ENCODE peak calls at places on chromosomes 16 and 17, in ten cellular contexts. H is HL-60, X is breast epithelium, E is suprapubic skin, D is GM12878, V is stomach, R is HepG2, N is endothelial cell of umbilical vein, U is transverse colon, I is GM23338. P is an unnamed sample.

GRCh38 chr17:79369532-79369931 is 241.3 kb downstream of the RBFOX3 start:
- DNase-seq in H (no peak), X (no peak), E (no peak), D (no peak), V (no peak), R (no peak), N (no peak), U (no peak), I (no peak), P (no peak)

GRCh38 chr16:76946879-76947278 is 244.1 kb upstream of the MON1B start:
- DNase-seq in H (peak), X (no peak), E (no peak), D (no peak), V (no peak), R (peak), N (no peak), U (no peak), I (no peak), P (no peak)

GRCh38 chr17:32693135-32693897 is 183.6 kb downstream of the MYO1D start:
- DNase-seq in H (no peak), X (no peak), E (no peak), D (no peak), V (no peak), R (no peak), N (no peak), U (no peak), I (no peak), P (no peak)

GRCh38 chr17:2693561-2694380 is 17.8 kb downstream of the CLUH start:
- DNase-seq in H (no peak), X (peak), E (no peak), D (no peak), V (no peak), R (no peak), N (no peak), U (peak), I (no peak), P (peak)

GRCh38 chr16:49640606-49641005 is 215.3 kb downstream of the ZNF423 start:
- DNase-seq in H (no peak), X (no peak), E (no peak), D (no peak), V (no peak), R (no peak), N (no peak), U (no peak), I (no peak), P (no peak)

GRCh38 chr17:9668532-9668931 is 23.2 kb downstream of the USP43 start:
- DNase-seq in H (no peak), X (no peak), E (no peak), D (no peak), V (no peak), R (no peak), N (no peak), U (no peak), I (no peak), P (no peak)

GRCh38 chr17:41026668-41027471 is at the start of gene KRTAP1-5:
- DNase-seq in H (no peak), X (no peak), E (no peak), D (no peak), V (no peak), R (no peak), N (no peak), U (no peak), I (no peak), P (no peak)

GRCh38 chr17:27960183-27960589 is 67.0 kb upstream of the LYRM9 start:
- DNase-seq in H (no peak), X (no peak), E (no peak), D (no peak), V (no peak), R (no peak), N (no peak), U (no peak), I (no peak), P (no peak)

GRCh38 chr16:28277537-28278388 is 14.6 kb upstream of the SBK1 start:
- DNase-seq in H (peak), X (peak), E (peak), D (peak), V (peak), R (peak), N (peak), U (peak), I (peak), P (peak)

GRCh38 chr17:39737331-39737760 is 392 bp upstream of the GRB7 start:
- DNase-seq in H (no peak), X (no peak), E (no peak), D (no peak), V (no peak), R (peak), N (no peak), U (no peak), I (no peak), P (no peak)

GRCh38 chr17:57875109-57876022 is 25.5 kb upstream of the MRPS23 start:
- DNase-seq in H (peak), X (peak), E (peak), D (no peak), V (peak), R (peak), N (peak), U (peak), I (peak), P (peak)
- TF ChIP-seq POLR2AphosphoS5 in H (peak), X (peak), E (no peak), D (no peak), V (peak), R (no peak), N (peak), U (peak), I (no peak), P (no peak)

GRCh38 chr17:77282524-77283515 is 142.1 kb downstream of the SEC14L1 start:
- DNase-seq in H (no peak), X (peak), E (no peak), D (peak), V (peak), R (peak), N (no peak), U (peak), I (no peak), P (peak)
- TF ChIP-seq CTCF in H (no peak), X (no peak), E (no peak), D (no peak), V (no peak), R (peak), N (no peak), U (no peak), I (no peak), P (no peak)

DNA sequence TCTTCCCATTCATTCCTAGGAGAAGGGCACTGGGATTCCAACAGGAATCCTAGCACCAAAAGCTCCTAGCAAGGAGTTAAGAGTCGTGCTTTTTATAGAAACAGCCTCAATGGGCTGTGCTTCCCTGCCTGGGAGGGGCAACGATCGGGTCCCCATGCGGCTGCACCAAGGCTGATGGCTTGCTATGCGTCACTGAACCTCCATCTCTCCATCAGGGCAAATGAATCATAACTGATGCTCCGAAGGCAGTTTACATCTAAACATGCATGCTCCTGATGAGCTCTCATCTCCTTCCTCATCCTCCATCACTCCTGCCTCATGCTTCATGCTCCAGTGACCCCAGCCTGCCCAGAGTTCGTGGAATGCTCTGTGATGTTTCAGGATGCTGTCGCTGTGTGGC is 270.5 kb downstream of the FOXL1 start:
- DNase-seq in H (no peak), X (no peak), E (no peak), D (no peak), V (no peak), R (no peak), N (no peak), U (no peak), I (no peak), P (no peak)
- TF ChIP-seq POLR2AphosphoS5 in H (no peak), X (no peak), E (no peak), D (no peak), V (no peak), R (no peak), N (no peak), U (no peak), I (no peak), P (no peak)

GRCh38 chr17:60318830-60319229 is 73.1 kb downstream of the USP32 start:
- DNase-seq in H (no peak), X (no peak), E (no peak), D (no peak), V (no peak), R (no peak), N (no peak), U (no peak), I (no peak), P (no peak)

GRCh38 chr17:60311186-60311585 is 80.7 kb downstream of the USP32 start:
- DNase-seq in H (no peak), X (no peak), E (no peak), D (no peak), V (no peak), R (no peak), N (no peak), U (no peak), I (no peak), P (no peak)

GRCh38 chr17:60311936-60312335 is 80.0 kb downstream of the USP32 start:
- DNase-seq in H (no peak), X (no peak), E (no peak), D (no peak), V (no peak), R (no peak), N (no peak), U (no peak), I (no peak), P (no peak)

GRCh38 chr17:60315650-60316049 is 76.3 kb downstream of the USP32 start:
- DNase-seq in H (no peak), X (no peak), E (no peak), D (no peak), V (no peak), R (peak), N (no peak), U (no peak), I (no peak), P (no peak)

GRCh38 chr17:60314423-60314822 is 77.5 kb downstream of the USP32 start:
- DNase-seq in H (no peak), X (no peak), E (no peak), D (peak), V (no peak), R (no peak), N (no peak), U (no peak), I (no peak), P (no peak)
- TF ChIP-seq CTCF in H (no peak), X (no peak), E (no peak), D (no peak), V (no peak), R (no peak), N (no peak), U (no peak), I (no peak), P (no peak)

DNA sequence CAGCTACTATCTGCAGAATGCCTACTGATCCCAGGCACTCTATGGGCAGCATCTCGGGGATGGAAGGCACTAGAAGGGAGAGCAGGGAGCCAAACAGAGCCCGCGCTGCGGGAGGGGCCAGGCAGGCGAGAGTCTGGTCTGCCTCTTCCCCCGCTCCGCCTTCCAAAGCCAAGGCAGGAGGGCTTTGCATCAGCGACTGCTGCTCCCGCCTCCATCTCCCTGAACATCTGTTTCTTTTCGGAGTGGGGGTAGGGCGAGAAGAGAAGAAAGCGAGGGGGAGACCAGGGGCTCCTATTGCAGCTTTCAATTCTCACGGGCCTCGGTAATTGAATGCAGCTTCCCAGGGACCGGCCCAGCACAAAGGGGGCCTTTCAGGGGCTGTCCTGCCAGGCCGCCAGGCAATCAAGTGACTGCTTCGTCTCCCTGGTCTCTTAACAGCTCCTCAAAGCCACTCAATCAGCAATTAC is 31.4 kb upstream of the CDC42EP4 start:
- DNase-seq in H (no peak), X (no peak), E (no peak), D (no peak), V (no peak), R (no peak), N (no peak), U (peak), I (peak), P (peak)
- TF ChIP-seq POLR2AphosphoS5 in H (no peak), X (no peak), E (no peak), D (no peak), V (no peak), R (no peak), N (no peak), U (peak), I (peak), P (peak)

GRCh38 chr16:86899156-86899555 is 320.8 kb downstream of the FOXL1 start:
- DNase-seq in H (no peak), X (no peak), E (no peak), D (no peak), V (no peak), R (no peak), N (no peak), U (no peak), I (no peak), P (no peak)
- TF ChIP-seq CTCF in H (no peak), X (no peak), E (no peak), D (no peak), V (no peak), R (no peak), N (no peak), U (no peak), I (no peak), P (no peak)

GRCh38 chr17:38681096-38681495 is 6.3 kb upstream of the EPOP start:
- DNase-seq in H (no peak), X (no peak), E (no peak), D (no peak), V (no peak), R (no peak), N (no peak), U (no peak), I (peak), P (no peak)
- TF ChIP-seq POLR2AphosphoS5 in H (no peak), X (no peak), E (no peak), D (no peak), V (no peak), R (no peak), N (no peak), U (no peak), I (no peak), P (no peak)

GRCh38 chr16:82993415-82993814 is 366.6 kb downstream of the CDH13 start:
- DNase-seq in H (no peak), X (no peak), E (no peak), D (no peak), V (no peak), R (no peak), N (no peak), U (no peak), I (no peak), P (no peak)
- TF ChIP-seq CTCF in H (no peak), X (no peak), E (no peak), D (no peak), V (no peak), R (no peak), N (no peak), U (no peak), I (no peak), P (no peak)

P was measured in sigmoid colon.